ENCODE peak calls at places on chromosome 13, in six cellular contexts. Z is brain microvascular endothelial cell, D is body of pancreas, U is lower leg skin, G is AG09319, V is fibroblast of mammary gland. J is an unnamed sample.

GRCh38 chr13:97133955-97134354 is 88.2 kb upstream of the MBNL2 start:
- DNase-seq in G (no peak), U (no peak), D (no peak), Z (no peak), V (no peak), J (no peak)

GRCh38 chr13:108621421-108621820 is 8.0 kb upstream of the MYO16 start:
- DNase-seq in G (no peak), U (no peak), Z (no peak), V (no peak), D (no peak), J (no peak)

GRCh38 chr13:97058417-97058816 is 64.1 kb upstream of the OXGR1 start:
- DNase-seq in V (peak), Z (no peak), G (no peak), U (no peak), D (no peak), J (no peak)

GRCh38 chr13:41981961-41982723 is 21.2 kb upstream of the VWA8 start:
- DNase-seq in V (peak), G (no peak), D (no peak), U (no peak), Z (no peak), J (no peak)

GRCh38 chr13:90968510-90968909 is 379.0 kb upstream of the MIR17HG start:
- DNase-seq in U (no peak), G (no peak), Z (no peak), D (no peak), V (peak), J (no peak)

GRCh38 chr13:94417294-94417693 is 62.2 kb downstream of the DCT start:
- DNase-seq in D (no peak), V (no peak), Z (no peak), G (no peak), U (no peak), J (no peak)

GRCh38 chr13:24203726-24204295 is 43.3 kb downstream of the SPATA13 start:
- DNase-seq in G (no peak), Z (no peak), V (no peak), D (no peak), U (no peak), J (no peak)

GRCh38 chr13:80141114-80141849 is 199.6 kb downstream of the SPRY2 start:
- DNase-seq in Z (peak), U (no peak), G (no peak), D (peak), V (peak), J (peak)

GRCh38 chr13:112873851-112874750 is 94.9 kb upstream of the MCF2L start:
- DNase-seq in D (peak), G (peak), Z (peak), U (peak), V (peak), J (peak)

GRCh38 chr13:44305845-44306244 is 67.8 kb upstream of the SERP2 start:
- DNase-seq in G (no peak), U (no peak), Z (no peak), V (peak), D (peak), J (no peak)

GRCh38 chr13:53250272-53250875 is 221.8 kb downstream of the OLFM4 start:
- DNase-seq in D (peak), U (no peak), V (peak), G (peak), Z (peak), J (no peak)

GRCh38 chr13:46595918-46596315 is 42.9 kb downstream of the LRCH1 start:
- DNase-seq in Z (no peak), U (no peak), D (no peak), G (no peak), V (no peak), J (no peak)

GRCh38 chr13:98295371-98295770 is 118.3 kb upstream of the RNF113B start:
- DNase-seq in U (no peak), D (no peak), G (no peak), Z (no peak), V (peak), J (no peak)

GRCh38 chr13:48334534-48335127 is 31.1 kb downstream of the RB1 start:
- DNase-seq in G (peak), Z (no peak), V (peak), U (no peak), D (no peak), J (no peak)

GRCh38 chr13:26384587-26384986 is 130.7 kb downstream of the CDK8 start:
- DNase-seq in V (no peak), G (no peak), D (no peak), U (no peak), Z (no peak), J (no peak)

GRCh38 chr13:112735791-112736190 is 46.0 kb downstream of the ATP11A start:
- DNase-seq in G (no peak), V (no peak), D (no peak), U (no peak), Z (no peak), J (no peak)

GRCh38 chr13:110760611-110761010 is 47.1 kb downstream of the ING1 start:
- DNase-seq in Z (no peak), D (no peak), U (no peak), V (no peak), G (no peak), J (no peak)

GRCh38 chr13:113561417-113562084 is 23.0 kb upstream of the TFDP1 start:
- DNase-seq in Z (no peak), U (peak), D (no peak), G (no peak), V (no peak), J (no peak)

GRCh38 chr13:68897331-68897730 is 1210.3 kb upstream of the ATXN8OS start:
- DNase-seq in D (no peak), U (no peak), V (no peak), G (no peak), Z (no peak), J (no peak)

GRCh38 chr13:48110132-48110868 is 15.4 kb upstream of the MED4 start:
- DNase-seq in V (no peak), G (no peak), U (no peak), Z (no peak), D (no peak), J (no peak)

GRCh38 chr13:52686381-52686780 is 33.7 kb downstream of the SUGT1 start:
- DNase-seq in U (no peak), Z (no peak), G (no peak), V (no peak), D (no peak), J (no peak)

GRCh38 chr13:113821847-113822246 is 42.0 kb downstream of the GAS6 start:
- DNase-seq in V (no peak), Z (no peak), D (no peak), U (no peak), G (no peak), J (no peak)

GRCh38 chr13:20566917-20567755 is at the start of gene IFT88:
- DNase-seq in G (peak), Z (peak), U (peak), D (peak), V (peak), J (peak)

GRCh38 chr13:51844862-51845573 is at the start of gene TMEM272:
- DNase-seq in Z (peak), U (no peak), G (no peak), D (peak), V (peak), J (peak)

GRCh38 chr13:113854238-113855011 is 9.5 kb downstream of the GAS6 start:
- DNase-seq in U (peak), G (no peak), Z (no peak), V (peak), D (peak), J (peak)

GRCh38 chr13:33363328-33363727 is 77.8 kb upstream of the STARD13 start:
- DNase-seq in G (no peak), Z (no peak), V (no peak), U (no peak), D (no peak), J (no peak)

GRCh38 chr13:40206241-40207109 is 460.0 kb downstream of the FOXO1 start:
- DNase-seq in G (no peak), D (peak), V (peak), Z (peak), U (no peak), J (no peak)

GRCh38 chr13:25912961-25913360 is 138.9 kb downstream of the SHISA2 start:
- DNase-seq in V (no peak), Z (no peak), D (no peak), U (no peak), G (no peak), J (no peak)

GRCh38 chr13:113296842-113297369 is at the start of gene LAMP1:
- DNase-seq in D (peak), V (peak), U (peak), Z (peak), G (peak), J (peak)

GRCh38 chr13:110266983-110267382 is 40.0 kb downstream of the COL4A1 start:
- DNase-seq in V (no peak), D (no peak), U (peak), G (no peak), Z (no peak), J (no peak)

GRCh38 chr13:97111705-97112104 is 110.4 kb upstream of the MBNL2 start:
- DNase-seq in V (no peak), U (no peak), Z (no peak), G (no peak), D (no peak), J (no peak)

GRCh38 chr13:60000081-60000480 is 163.6 kb downstream of the DIAPH3 start:
- DNase-seq in G (no peak), D (no peak), Z (no peak), V (no peak), U (no peak), J (no peak)

GRCh38 chr13:59997976-59998375 is 165.8 kb downstream of the DIAPH3 start:
- DNase-seq in G (no peak), V (no peak), D (no peak), U (no peak), Z (no peak), J (no peak)

GRCh38 chr13:59991395-59991794 is 172.3 kb downstream of the DIAPH3 start:
- DNase-seq in Z (no peak), D (no peak), G (no peak), V (no peak), U (no peak), J (no peak)

GRCh38 chr13:60000986-60001385 is 162.7 kb downstream of the DIAPH3 start:
- DNase-seq in G (no peak), V (no peak), Z (no peak), U (no peak), D (no peak), J (no peak)

DNA sequence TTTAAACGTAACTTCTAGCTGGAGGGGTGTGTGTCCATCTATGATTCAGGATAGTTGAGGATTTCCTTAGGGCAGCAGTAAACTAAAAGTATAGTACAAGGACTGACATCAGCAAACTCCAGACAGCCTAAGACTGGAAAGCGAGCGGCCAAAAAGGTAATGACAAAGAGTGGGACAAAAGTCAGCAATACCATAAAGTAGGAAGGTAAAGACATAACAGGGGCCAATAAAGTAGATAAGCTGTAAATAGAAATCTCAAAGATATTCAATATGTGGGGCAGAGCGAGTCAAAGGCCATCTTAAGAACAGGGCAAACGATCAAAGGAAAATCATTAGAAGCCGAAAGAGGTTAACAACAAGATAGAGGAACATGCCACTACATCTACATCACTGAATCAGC is 167.3 kb downstream of the DIAPH3 start:
- DNase-seq in Z (no peak), U (no peak), V (no peak), D (no peak), G (no peak), J (no peak)
- TF ChIP-seq CTCF in Z (no peak), U (no peak), V (no peak), D (no peak), G (no peak), J (no peak)

GRCh38 chr13:103388839-103389238 is 322.6 kb upstream of the SLC10A2 start:
- DNase-seq in G (no peak), V (no peak), Z (no peak), U (no peak), D (no peak), J (no peak)
- TF ChIP-seq CTCF in G (no peak), V (no peak), Z (no peak), U (no peak), D (no peak), J (no peak)

GRCh38 chr13:71260246-71260645 is 606.8 kb downstream of the DACH1 start:
- DNase-seq in G (no peak), U (no peak), D (no peak), Z (no peak), V (no peak), J (no peak)
- TF ChIP-seq CTCF in G (no peak), U (no peak), D (no peak), Z (no peak), V (no peak), J (no peak)

GRCh38 chr13:35824395-35824794 is 306.8 kb downstream of the DCLK1 start:
- DNase-seq in G (no peak), Z (no peak), U (no peak), D (no peak), V (no peak), J (no peak)

GRCh38 chr13:35830850-35831450 is 300.2 kb downstream of the DCLK1 start:
- DNase-seq in U (no peak), Z (no peak), V (no peak), G (no peak), D (no peak), J (no peak)

GRCh38 chr13:35824825-35825224 is 306.4 kb downstream of the DCLK1 start:
- DNase-seq in V (no peak), Z (no peak), D (no peak), G (no peak), U (no peak), J (no peak)

GRCh38 chr13:35822666-35823065 is 308.5 kb downstream of the DCLK1 start:
- DNase-seq in V (no peak), U (no peak), D (no peak), G (no peak), Z (no peak), J (no peak)

GRCh38 chr13:35826626-35827254 is 304.4 kb downstream of the DCLK1 start:
- DNase-seq in G (no peak), D (no peak), U (no peak), V (no peak), Z (no peak), J (no peak)
- TF ChIP-seq CTCF in G (peak), D (no peak), U (no peak), V (peak), Z (peak), J (peak)

GRCh38 chr13:30792257-30793000 is 57.1 kb downstream of the ALOX5AP start:
- DNase-seq in D (peak), Z (peak), G (peak), U (peak), V (peak), J (peak)
- TF ChIP-seq CTCF in D (no peak), Z (peak), G (peak), U (no peak), V (peak), J (peak)

GRCh38 chr13:106184778-106185177 is 350.7 kb downstream of the EFNB2 start:
- DNase-seq in Z (no peak), V (no peak), D (no peak), G (no peak), U (no peak), J (no peak)

GRCh38 chr13:106178816-106179215 is 356.6 kb downstream of the EFNB2 start:
- DNase-seq in V (no peak), U (no peak), G (no peak), D (no peak), Z (no peak), J (no peak)

GRCh38 chr13:106183410-106184128 is 351.9 kb downstream of the EFNB2 start:
- DNase-seq in D (no peak), V (no peak), G (no peak), U (no peak), Z (no peak), J (no peak)

GRCh38 chr13:106186366-106187030 is 349.0 kb downstream of the EFNB2 start:
- DNase-seq in V (peak), D (no peak), Z (no peak), G (no peak), U (no peak), J (no peak)

GRCh38 chr13:106182404-106182803 is 353.1 kb downstream of the EFNB2 start:
- DNase-seq in Z (peak), G (peak), D (no peak), V (peak), U (no peak), J (no peak)
- TF ChIP-seq CTCF in Z (no peak), G (no peak), D (no peak), V (no peak), U (no peak), J (no peak)

GRCh38 chr13:84946144-84946543 is 853.1 kb downstream of the SLITRK6 start:
- DNase-seq in U (no peak), Z (no peak), V (no peak), D (no peak), G (no peak), J (no peak)

GRCh38 chr13:84940801-84941200 is 858.4 kb downstream of the SLITRK6 start:
- DNase-seq in G (no peak), U (no peak), Z (no peak), D (no peak), V (no peak), J (no peak)

DNA sequence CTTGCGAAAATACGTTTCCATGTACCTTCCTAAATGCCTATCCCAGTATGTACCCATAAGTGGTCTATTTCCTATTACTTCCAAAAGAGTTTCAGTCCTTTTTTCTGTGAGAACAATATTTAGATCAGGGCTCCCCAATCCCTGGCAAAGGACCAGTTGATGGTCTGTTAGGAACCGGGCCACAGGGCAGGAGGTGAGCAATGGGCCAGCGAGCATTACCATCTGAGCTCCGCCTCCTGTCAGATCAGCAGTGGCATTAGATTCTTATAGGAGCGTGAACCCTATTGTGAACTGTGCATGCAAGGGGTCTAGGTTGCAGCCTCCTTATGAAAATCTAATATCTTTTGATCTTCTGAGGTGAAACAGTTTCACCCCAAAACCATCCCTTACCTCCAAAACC is 859.1 kb downstream of the SLITRK6 start:
- DNase-seq in Z (no peak), D (no peak), G (no peak), U (no peak), V (no peak), J (no peak)
- TF ChIP-seq CTCF in Z (no peak), D (no peak), G (no peak), U (no peak), V (no peak), J (no peak)

GRCh38 chr13:50713849-50714248 is 129.6 kb downstream of the DLEU7 start:
- DNase-seq in Z (peak), D (no peak), U (no peak), V (peak), G (no peak), J (no peak)
- TF ChIP-seq CTCF in Z (no peak), D (no peak), U (no peak), V (no peak), G (no peak), J (no peak)

GRCh38 chr13:23159587-23160240 is 21.1 kb upstream of the SGCG start:
- DNase-seq in Z (no peak), D (no peak), U (no peak), G (no peak), V (no peak), J (no peak)
- TF ChIP-seq CTCF in Z (no peak), D (no peak), U (no peak), G (no peak), V (no peak), J (no peak)